ENCODE peak calls at places on chromosome 7, in five cellular contexts. I, Y, V, Z and B are unnamed samples.

GRCh38 chr7:24406053-24406561 is 122.1 kb downstream of the NPY start:
- DNase-seq in I (no peak), Z (peak), V (no peak), Y (no peak), B (no peak)

GRCh38 chr7:46990761-46991160 is 591.1 kb downstream of the TNS3 start:
- DNase-seq in Y (no peak), I (no peak), V (no peak), Z (no peak), B (no peak)

GRCh38 chr7:945147-945555 is 9.3 kb downstream of the ADAP1 start:
- DNase-seq in Y (no peak), I (no peak), V (no peak), Z (peak), B (no peak)

GRCh38 chr7:139680676-139681462 is 96.9 kb downstream of the HIPK2 start:
- DNase-seq in Y (peak), V (peak), I (no peak), Z (peak), B (peak)

GRCh38 chr7:112357136-112357535 is 93.1 kb upstream of the IFRD1 start:
- DNase-seq in Y (no peak), I (no peak), V (no peak), Z (no peak), B (no peak)

GRCh38 chr7:50362142-50362541 is 57.6 kb downstream of the IKZF1 start:
- DNase-seq in Y (no peak), Z (no peak), V (no peak), I (no peak), B (no peak)

GRCh38 chr7:74464931-74465906 is 11.5 kb downstream of the GTF2IRD1 start:
- DNase-seq in V (no peak), Z (no peak), I (no peak), Y (no peak), B (no peak)

GRCh38 chr7:2725178-2726105 is 37.4 kb downstream of the AMZ1 start:
- DNase-seq in Y (no peak), I (no peak), V (no peak), Z (no peak), B (no peak)

GRCh38 chr7:95658676-95659075 is 62.4 kb upstream of the PDK4 start:
- DNase-seq in Y (no peak), I (no peak), Z (no peak), V (no peak), B (no peak)

GRCh38 chr7:55132890-55133551 is 114.2 kb downstream of the EGFR start:
- DNase-seq in I (no peak), V (peak), Z (peak), Y (peak), B (no peak)
- H3K4me3 ChIP-seq in I (no peak), V (peak), Z (no peak), Y (no peak), B (no peak)

GRCh38 chr7:105651798-105652197 is 70.5 kb upstream of the EFCAB10 start:
- DNase-seq in Y (no peak), Z (no peak), I (no peak), V (no peak), B (no peak)

GRCh38 chr7:105647591-105647990 is 66.3 kb upstream of the EFCAB10 start:
- DNase-seq in Y (no peak), I (no peak), Z (no peak), V (no peak), B (no peak)

GRCh38 chr7:105650382-105650729 is 69.1 kb upstream of the EFCAB10 start:
- DNase-seq in Z (no peak), Y (no peak), V (no peak), I (no peak), B (no peak)

GRCh38 chr7:105648561-105649401 is 67.5 kb upstream of the EFCAB10 start:
- DNase-seq in I (no peak), Y (no peak), V (peak), Z (peak), B (no peak)

GRCh38 chr7:105649727-105650381 is 68.6 kb upstream of the EFCAB10 start:
- DNase-seq in I (no peak), V (peak), Y (no peak), Z (peak), B (no peak)
- H3K4me3 ChIP-seq in I (no peak), V (no peak), Y (no peak), Z (no peak), B (no peak)

GRCh38 chr7:120783273-120783672 is 74.7 kb downstream of the TSPAN12 start:
- DNase-seq in Y (no peak), Z (no peak), V (no peak), I (no peak), B (no peak)

GRCh38 chr7:120785056-120785455 is 72.9 kb downstream of the TSPAN12 start:
- DNase-seq in Y (no peak), I (no peak), Z (no peak), V (no peak), B (no peak)

GRCh38 chr7:120780938-120781337 is 77.0 kb downstream of the TSPAN12 start:
- DNase-seq in Y (no peak), Z (no peak), V (no peak), I (no peak), B (no peak)

DNA sequence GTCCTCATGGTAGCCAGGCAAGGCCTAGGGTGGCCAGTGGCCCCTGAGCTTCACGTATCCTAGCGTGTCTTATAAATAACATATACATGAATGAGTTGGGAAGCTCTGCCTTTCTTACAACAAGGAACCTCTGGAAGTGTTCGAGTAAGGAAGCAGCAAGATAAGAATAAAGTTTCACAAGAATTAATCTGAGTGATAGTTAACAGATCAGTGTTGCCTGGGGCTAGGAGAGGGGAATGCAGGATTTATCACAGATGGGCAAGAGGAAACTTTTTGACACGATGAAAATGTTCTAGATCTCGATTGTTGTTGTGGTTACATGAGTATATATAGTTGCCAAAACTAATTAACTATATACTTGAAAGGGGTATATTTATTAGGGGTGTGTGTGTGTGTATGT is 74.2 kb downstream of the TSPAN12 start:
- DNase-seq in Y (no peak), V (no peak), I (no peak), Z (no peak), B (no peak)
- H3K4me3 ChIP-seq in Y (no peak), V (no peak), I (no peak), Z (no peak), B (no peak)

GRCh38 chr7:28383949-28384348 is 28.4 kb upstream of the CREB5 start:
- DNase-seq in V (no peak), I (no peak), Z (no peak), Y (no peak), B (no peak)

GRCh38 chr7:28395404-28395803 is 16.9 kb upstream of the CREB5 start:
- DNase-seq in Y (no peak), Z (peak), I (no peak), V (no peak), B (no peak)

GRCh38 chr7:28392289-28392688 is 20.0 kb upstream of the CREB5 start:
- DNase-seq in V (no peak), Z (no peak), I (no peak), Y (no peak), B (no peak)

GRCh38 chr7:28389504-28390385 is 22.6 kb upstream of the CREB5 start:
- DNase-seq in V (peak), Z (peak), I (peak), Y (no peak), B (no peak)
- H3K4me3 ChIP-seq in V (peak), Z (no peak), I (no peak), Y (no peak), B (peak)

GRCh38 chr7:27095050-27095896 is 527 bp downstream of the HOXA1 start:
- DNase-seq in V (no peak), I (no peak), Y (no peak), Z (no peak), B (no peak)
- H3K4me3 ChIP-seq in V (peak), I (peak), Y (peak), Z (peak), B (peak)

DNA sequence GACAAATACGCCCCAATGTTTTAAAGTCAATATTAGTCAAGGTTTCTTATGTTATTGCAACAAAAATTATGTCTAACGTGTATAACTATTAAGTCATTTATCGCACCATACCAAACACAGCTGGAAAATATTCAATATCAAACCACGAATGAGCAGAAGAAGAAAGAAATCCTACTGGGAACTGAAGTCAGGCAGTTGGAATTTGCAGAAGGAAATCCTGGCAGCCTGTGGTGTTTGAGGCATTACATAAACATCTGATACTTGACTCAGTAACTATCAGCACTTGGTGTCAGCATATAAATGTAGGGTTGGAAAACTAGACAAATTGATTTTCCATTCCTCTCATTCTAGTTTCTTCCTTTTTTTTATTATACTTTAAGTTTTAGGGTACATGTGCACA is 83.4 kb upstream of the NUPR2 start:
- DNase-seq in V (no peak), Z (peak), Y (no peak), I (no peak), B (no peak)
- H3K4me3 ChIP-seq in V (no peak), Z (no peak), Y (no peak), I (no peak), B (no peak)

DNA sequence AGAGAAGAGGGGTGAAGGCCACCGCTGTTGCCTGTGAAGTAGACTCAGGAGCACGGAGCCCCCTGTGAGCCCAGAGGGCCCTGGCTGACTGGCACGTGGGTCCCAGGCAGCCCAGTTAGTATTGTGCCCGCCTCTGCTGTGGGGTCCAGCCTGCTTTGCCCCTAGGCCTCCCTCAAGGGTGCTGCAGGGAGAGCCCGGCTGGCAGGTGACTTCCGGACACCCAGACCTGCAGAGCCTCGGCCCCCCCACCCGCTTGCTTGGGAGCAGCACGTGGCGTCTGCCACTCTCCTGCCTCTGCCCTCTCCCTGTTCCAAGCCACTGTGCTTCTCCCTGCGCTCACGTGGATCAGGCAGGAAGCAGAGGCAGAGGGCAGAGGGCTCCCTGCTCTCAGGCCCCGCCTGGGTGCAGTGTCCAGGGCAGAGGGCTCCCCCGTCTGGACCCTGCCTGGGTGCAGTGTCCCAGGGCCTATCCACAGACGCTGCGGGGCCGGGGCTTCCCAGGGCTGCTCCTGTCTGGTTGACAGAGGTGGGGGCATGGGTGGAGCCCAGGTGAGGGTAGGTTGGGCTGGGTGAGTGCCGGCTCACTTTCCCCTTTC is 88.4 kb downstream of the DNAJB6 start:
- DNase-seq in Y (no peak), I (no peak), Z (no peak), V (no peak), B (no peak)
- H3K4me3 ChIP-seq in Y (no peak), I (no peak), Z (no peak), V (no peak), B (no peak)

GRCh38 chr7:91031757-91032156 is 232.5 kb upstream of the FZD1 start:
- DNase-seq in Z (no peak), Y (no peak), I (no peak), V (no peak), B (no peak)
- H3K4me3 ChIP-seq in Z (no peak), Y (no peak), I (no peak), V (no peak), B (no peak)